ENCODE peak calls at places on chromosomes 5 and 9, in seven cellular contexts. Q, V, Z, M, J, N and F are unnamed samples. For H3K9me3, the result is how much of the 10 kb centered on the place peaks cover.

GRCh38 chr5:9034671-9035070 is 511.2 kb downstream of the SEMA5A start:
- DNase-seq in V (no peak), Q (no peak), M (no peak), N (no peak), J (no peak), Z (no peak), F (no peak)

GRCh38 chr9:136334541-136334940 is 7.2 kb downstream of the GPSM1 start:
- DNase-seq in Z (no peak), J (no peak), M (no peak), V (no peak), Q (no peak), N (no peak), F (no peak)

GRCh38 chr5:133824661-133825254 is 143.7 kb downstream of the C5orf15 start:
- DNase-seq in J (no peak), Z (no peak), M (no peak), Q (no peak), N (no peak), V (no peak), F (no peak)

GRCh38 chr5:35087971-35088370 is 40.2 kb upstream of the AGXT2 start:
- DNase-seq in N (no peak), Q (no peak), M (no peak), Z (no peak), J (no peak), V (no peak), F (no peak)

GRCh38 chr5:38585812-38586211 is 29.4 kb upstream of the LIFR start:
- DNase-seq in N (no peak), J (no peak), V (no peak), Q (no peak), Z (no peak), M (no peak), F (no peak)

GRCh38 chr9:129305246-129305645 is 127.2 kb upstream of the IER5L start:
- DNase-seq in Q (no peak), N (peak), V (no peak), J (no peak), Z (peak), M (no peak), F (no peak)

GRCh38 chr5:133688386-133688785 is 76.0 kb upstream of the FSTL4 start:
- DNase-seq in Z (no peak), V (no peak), N (no peak), J (no peak), M (no peak), Q (no peak), F (no peak)

GRCh38 chr5:138243794-138244193 is 30.6 kb downstream of the GFRA3 start:
- DNase-seq in N (no peak), V (no peak), Z (no peak), M (no peak), J (no peak), Q (no peak), F (no peak)

GRCh38 chr5:154756203-154756870 is 1.2 kb downstream of the LARP1 start:
- DNase-seq in N (peak), M (peak), Q (peak), Z (no peak), V (no peak), J (no peak), F (peak)

GRCh38 chr9:14303110-14303509 is 10.8 kb downstream of the NFIB start:
- DNase-seq in Z (no peak), Q (no peak), J (no peak), N (no peak), M (no peak), V (no peak), F (no peak)

GRCh38 chr9:123417289-123418051 is 61.5 kb downstream of the CRB2 start:
- DNase-seq in M (no peak), V (no peak), Z (no peak), N (no peak), J (no peak), Q (no peak), F (no peak)

GRCh38 chr5:39716532-39716971 is 291.8 kb upstream of the DAB2 start:
- DNase-seq in J (no peak), M (peak), Q (peak), Z (peak), V (no peak), N (no peak), F (no peak)

GRCh38 chr9:108687360-108687981 is 168.3 kb downstream of the ACTL7B start:
- DNase-seq in Z (no peak), M (no peak), Q (peak), V (peak), J (peak), N (no peak), F (no peak)

GRCh38 chr5:66958126-66958983 is 238.2 kb downstream of the CD180 start:
- DNase-seq in J (no peak), Z (no peak), V (no peak), Q (no peak), M (no peak), N (no peak), F (no peak)

GRCh38 chr5:175728885-175729828 is 71.3 kb downstream of the HRH2 start:
- DNase-seq in N (no peak), Z (no peak), V (no peak), Q (no peak), M (no peak), J (no peak), F (no peak)

GRCh38 chr9:113958556-113958955 is 82.4 kb downstream of the ZNF618 start:
- DNase-seq in J (no peak), Z (no peak), M (no peak), N (no peak), Q (no peak), V (no peak), F (no peak)

GRCh38 chr9:36878986-36879982 is 154.8 kb downstream of the PAX5 start:
- DNase-seq in M (no peak), N (no peak), Z (no peak), V (no peak), Q (no peak), J (no peak), F (no peak)

GRCh38 chr5:130135506-130135905 is 231.2 kb downstream of the CHSY3 start:
- DNase-seq in J (no peak), N (no peak), M (no peak), Q (no peak), Z (no peak), V (no peak), F (no peak)

GRCh38 chr5:103263054-103263453 is 4.5 kb downstream of the MACIR start:
- DNase-seq in V (no peak), J (no peak), Q (no peak), M (no peak), N (no peak), Z (no peak), F (no peak)

GRCh38 chr9:116673375-116673774 is 13.7 kb upstream of the TRIM32 start:
- DNase-seq in Z (no peak), V (no peak), J (no peak), Q (no peak), M (no peak), N (no peak), F (no peak)

GRCh38 chr9:116669296-116669695 is 17.8 kb upstream of the TRIM32 start:
- DNase-seq in V (no peak), N (no peak), M (no peak), Q (no peak), Z (no peak), J (no peak), F (no peak)

GRCh38 chr9:116671605-116672004 is 15.5 kb upstream of the TRIM32 start:
- DNase-seq in V (no peak), M (no peak), Q (no peak), Z (no peak), N (no peak), J (no peak), F (no peak)

DNA sequence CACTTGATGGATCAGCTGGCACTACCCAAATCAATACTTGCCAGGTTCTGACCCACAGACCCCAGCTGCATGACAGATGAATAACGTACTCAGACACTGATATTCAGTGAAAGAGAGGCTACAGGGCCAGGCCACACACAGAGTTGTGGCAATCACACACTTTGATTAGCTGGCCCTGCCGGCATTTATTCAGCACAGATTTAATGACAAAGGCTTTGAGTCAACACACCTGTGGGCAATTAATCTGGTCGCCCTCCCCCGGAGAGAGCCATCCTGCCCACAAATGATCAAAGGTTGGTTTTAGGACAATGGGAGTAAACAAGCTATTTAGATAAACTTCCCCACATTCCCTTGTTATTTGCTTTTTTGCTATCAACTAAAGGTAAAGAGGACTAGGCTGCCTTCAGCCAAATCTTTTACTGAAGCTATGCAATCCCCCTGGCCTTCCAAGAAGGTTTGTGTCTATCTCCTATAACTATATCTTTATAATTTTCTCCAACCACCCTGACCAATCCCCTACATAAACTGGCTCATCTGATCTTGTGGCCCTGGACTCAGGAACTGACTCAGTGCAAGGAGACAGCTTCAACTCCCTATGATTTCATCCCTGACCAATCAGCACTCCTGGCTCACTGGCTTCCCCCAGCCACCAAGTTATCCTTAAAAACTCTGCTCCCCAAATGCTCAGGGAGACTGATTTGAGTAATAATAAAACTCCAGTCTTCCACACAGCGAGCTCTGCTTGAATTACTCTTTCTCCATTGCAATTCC is 12.7 kb upstream of the TRIM32 start:
- DNase-seq in M (no peak), Q (no peak), V (no peak), N (no peak), Z (no peak), J (no peak), F (no peak)
- H3K9me3 ChIP-seq in M (under half), Q (under half), V (under half), N (under half), Z (under half), J (under half), F (under half)

GRCh38 chr5:172251419-172251818 is 32.1 kb downstream of the UBTD2 start:
- DNase-seq in Z (no peak), J (no peak), M (no peak), N (no peak), Q (no peak), V (no peak), F (no peak)

GRCh38 chr5:172255444-172255843 is 28.1 kb downstream of the UBTD2 start:
- DNase-seq in N (no peak), M (no peak), Q (no peak), V (no peak), J (no peak), Z (no peak), F (no peak)
- H3K9me3 ChIP-seq in N (under half), M (under half), Q (under half), V (under half), J (under half), Z (under half), F (under half)

DNA sequence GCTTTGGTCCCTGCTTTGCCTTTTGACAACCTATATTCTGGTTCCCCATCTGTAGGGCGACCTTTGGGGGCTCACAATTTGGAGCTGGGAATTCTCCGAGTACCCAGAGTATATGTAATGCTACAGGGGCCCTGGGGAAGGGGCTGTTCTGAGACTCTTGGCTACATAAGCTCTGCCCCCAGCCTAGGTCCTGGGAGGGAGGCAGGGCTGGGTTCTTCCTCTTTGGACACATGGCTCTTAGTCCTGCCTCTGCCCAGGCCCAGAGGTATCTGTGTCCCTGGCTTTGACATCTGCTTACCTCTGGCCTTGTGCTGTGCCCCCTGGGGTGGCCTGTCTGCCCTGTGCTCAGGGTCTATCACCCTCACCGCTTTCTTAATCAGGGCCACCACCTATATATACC is 181.6 kb downstream of the CACNA1B start:
- DNase-seq in N (peak), V (no peak), Z (no peak), Q (no peak), J (no peak), M (no peak), F (no peak)
- H3K9me3 ChIP-seq in N (under half), V (under half), Z (under half), Q (under half), J (under half), M (under half), F (under half)

DNA sequence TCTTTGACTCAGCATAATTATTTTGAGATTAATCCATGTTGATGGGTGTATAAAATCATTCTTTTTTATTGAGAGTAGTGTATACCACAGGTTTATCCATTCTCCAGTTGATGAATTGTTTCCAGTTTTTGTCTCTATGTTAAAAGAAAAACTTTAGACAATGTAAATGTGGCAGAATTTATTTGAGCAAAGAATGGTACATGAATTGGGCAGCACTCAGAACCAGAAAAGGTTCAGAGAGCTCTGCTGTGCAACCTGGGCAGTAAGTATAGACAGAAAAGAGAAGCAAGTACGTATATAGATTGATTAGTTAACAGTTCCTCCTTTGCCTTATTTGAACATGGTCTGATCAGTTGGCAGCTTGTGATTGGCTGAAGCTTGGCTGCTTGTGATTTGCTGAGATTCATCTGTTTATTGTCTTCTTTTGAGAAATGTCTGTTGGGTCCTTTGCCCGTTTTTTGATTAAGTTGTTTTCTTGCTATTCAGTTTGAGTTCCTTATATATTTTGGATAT is 41.3 kb downstream of the CDC42SE2 start:
- DNase-seq in V (no peak), J (no peak), Z (no peak), M (no peak), N (no peak), Q (no peak), F (no peak)
- H3K9me3 ChIP-seq in V (under half), J (under half), Z (under half), M (under half), N (under half), Q (under half), F (under half)

GRCh38 chr5:141421489-141421855 is 621 bp downstream of the PCDHGA11 start:
- DNase-seq in N (no peak), Q (no peak), Z (no peak), M (no peak), J (no peak), V (no peak), F (no peak)
- H3K9me3 ChIP-seq in N (half or more), Q (under half), Z (half or more), M (half or more), J (half or more), V (under half), F (under half)

GRCh38 chr5:80463269-80463668 is 24.6 kb upstream of the FAM151B start:
- DNase-seq in J (no peak), V (no peak), Z (no peak), M (no peak), N (no peak), Q (no peak), F (no peak)

DNA sequence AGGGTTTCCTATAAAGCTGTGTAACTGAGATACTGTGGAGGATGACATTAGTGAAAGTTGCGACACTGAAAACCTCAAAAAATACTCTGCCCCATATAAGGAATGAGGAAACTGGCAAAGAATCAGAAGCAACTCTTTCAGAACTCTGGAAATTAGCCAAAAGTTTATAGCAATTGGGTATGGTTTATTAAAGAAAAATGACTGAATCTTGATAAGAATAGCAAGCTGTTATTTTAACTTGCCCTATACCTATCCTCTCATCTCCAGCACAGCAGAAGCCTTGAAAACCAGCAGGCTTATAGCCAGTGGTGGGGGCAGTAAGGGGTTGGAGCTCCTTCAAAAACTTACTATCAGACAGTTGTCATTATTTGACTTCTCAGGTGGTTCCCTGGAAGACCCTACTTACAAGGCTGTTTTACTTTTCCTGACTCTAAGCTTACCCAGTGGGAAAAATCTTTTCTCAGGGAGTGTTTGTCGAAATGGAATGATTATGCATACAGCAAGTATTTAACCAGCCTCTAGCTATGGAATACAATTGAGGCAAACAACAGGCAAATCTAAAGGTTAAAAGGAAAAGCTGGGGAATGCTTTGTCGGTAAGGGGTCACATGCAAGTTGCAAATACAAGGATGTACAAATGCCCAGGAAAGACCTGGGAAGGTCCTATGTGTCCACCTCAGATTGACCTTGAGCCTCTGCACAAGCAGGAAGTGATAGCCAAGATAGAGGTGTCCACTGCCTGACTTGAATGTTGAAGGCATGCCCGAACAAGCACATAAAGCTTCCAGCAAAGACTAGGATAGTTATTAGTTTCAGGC is 21.0 kb upstream of the FAM151B start:
- DNase-seq in Z (no peak), J (no peak), Q (no peak), V (no peak), M (no peak), N (no peak), F (no peak)
- H3K9me3 ChIP-seq in Z (under half), J (under half), Q (under half), V (under half), M (under half), N (under half), F (under half)

DNA sequence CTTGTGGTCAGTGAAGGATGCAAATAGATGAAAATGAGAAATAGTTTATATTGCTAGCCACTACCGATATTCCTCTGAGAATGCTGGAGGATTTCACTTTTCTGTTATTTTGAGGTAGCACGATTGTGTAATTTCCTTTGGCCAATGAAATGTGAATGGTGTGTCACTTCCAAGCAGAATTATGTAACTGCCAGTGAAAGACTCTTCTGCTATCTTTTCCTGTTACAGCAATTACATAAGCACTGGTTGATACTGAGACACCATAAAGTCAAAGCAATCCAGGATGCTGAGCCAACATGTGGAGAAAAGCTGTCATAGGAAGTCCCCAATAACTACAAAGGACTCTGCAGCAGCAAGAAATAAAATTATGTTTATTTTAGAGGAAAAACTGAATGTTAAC is 3.5 kb upstream of the PCDHA2 start:
- DNase-seq in V (no peak), Q (no peak), M (no peak), J (no peak), N (no peak), Z (no peak), F (no peak)
- H3K9me3 ChIP-seq in V (under half), Q (under half), M (half or more), J (half or more), N (half or more), Z (half or more), F (under half)

GRCh38 chr5:141260458-141261237 is 15.5 kb downstream of the PCDHB15 start:
- DNase-seq in V (no peak), N (no peak), Q (no peak), M (no peak), J (no peak), Z (no peak), F (no peak)
- H3K9me3 ChIP-seq in V (under half), N (half or more), Q (under half), M (half or more), J (half or more), Z (half or more), F (under half)

DNA sequence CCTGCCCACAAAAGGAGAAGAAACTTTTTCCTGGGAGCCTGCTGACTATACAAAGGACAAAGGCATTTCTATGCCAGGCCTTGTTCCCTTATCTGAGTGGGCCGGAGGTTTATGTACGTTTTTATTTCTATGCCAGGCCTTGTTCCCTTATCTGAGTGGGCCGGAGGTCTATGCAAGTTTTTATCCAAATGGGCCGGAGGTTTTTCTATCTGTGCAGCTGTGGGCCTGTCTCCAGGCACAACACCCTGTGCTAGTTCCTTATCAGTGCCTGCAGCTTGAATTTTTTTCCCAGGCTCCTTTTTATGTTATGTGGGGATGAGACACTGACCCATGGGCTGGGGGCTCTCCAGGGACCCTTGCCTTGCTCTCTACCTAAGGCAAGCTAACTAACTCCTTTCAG is 5.5 kb downstream of the SLC25A2 start:
- DNase-seq in Z (no peak), M (no peak), Q (no peak), V (no peak), J (no peak), N (no peak), F (no peak)
- H3K9me3 ChIP-seq in Z (half or more), M (half or more), Q (under half), V (under half), J (half or more), N (half or more), F (under half)